ENCODE peak calls at places on chromosomes 6 and 20, in four cellular contexts. U is H9, G is H1, B is IMR-90. V is an unnamed sample.

GRCh38 chr6:158437571-158437970 is 122.3 kb upstream of the TMEM181 start:
- DNase-seq in U (no peak), G (peak; percentile 17), B (no peak), V (no peak)

GRCh38 chr6:119333707-119334295 is 15.8 kb downstream of the MAN1A1 start:
- DNase-seq in U (no peak), G (no peak), B (no peak), V (no peak)

GRCh38 chr6:15243994-15244604 is 1.8 kb upstream of the JARID2 start:
- DNase-seq in U (peak; percentile 66), G (peak; percentile 55), B (no peak), V (peak; percentile 26)

GRCh38 chr20:49595346-49595745 is 27.4 kb upstream of the PTGIS start:
- DNase-seq in U (no peak), G (no peak), B (no peak), V (no peak)

GRCh38 chr20:5621305-5621704 is 128.9 kb upstream of the SHLD1 start:
- DNase-seq in U (no peak), G (no peak), B (no peak), V (no peak)

GRCh38 chr20:57620274-57620990 is at the start of gene ZBP1:
- DNase-seq in U (no peak), G (peak; percentile 42), B (no peak), V (no peak)

GRCh38 chr6:11094411-11094851 is 797 bp downstream of the SMIM13 start:
- DNase-seq in U (peak; percentile 54), G (peak; percentile 68), B (peak; percentile 45), V (peak; percentile 69)

GRCh38 chr20:36988494-36988966 is 37.0 kb upstream of the SAMHD1 start:
- DNase-seq in U (no peak), G (no peak), B (peak; percentile 58), V (no peak)

GRCh38 chr6:113481441-113481840 is 375.7 kb upstream of the MARCKS start:
- DNase-seq in U (no peak), G (no peak), B (peak; percentile 43), V (peak; percentile 26)

GRCh38 chr6:53664623-53665022 is 933 bp downstream of the KLHL31 start:
- DNase-seq in U (no peak), G (no peak), B (no peak), V (no peak)

GRCh38 chr20:61739086-61739831 is 326.4 kb downstream of the TAF4 start:
- DNase-seq in U (no peak), G (no peak), B (no peak), V (no peak)

GRCh38 chr6:24766685-24767462 is 7.9 kb upstream of the GMNN start:
- DNase-seq in U (no peak), G (no peak), B (peak; percentile 49), V (peak; percentile 37)

GRCh38 chr20:44092551-44093248 is 94.3 kb downstream of the JPH2 start:
- DNase-seq in U (peak; percentile 41), G (no peak), B (peak; percentile 49), V (peak; percentile 53)

DNA sequence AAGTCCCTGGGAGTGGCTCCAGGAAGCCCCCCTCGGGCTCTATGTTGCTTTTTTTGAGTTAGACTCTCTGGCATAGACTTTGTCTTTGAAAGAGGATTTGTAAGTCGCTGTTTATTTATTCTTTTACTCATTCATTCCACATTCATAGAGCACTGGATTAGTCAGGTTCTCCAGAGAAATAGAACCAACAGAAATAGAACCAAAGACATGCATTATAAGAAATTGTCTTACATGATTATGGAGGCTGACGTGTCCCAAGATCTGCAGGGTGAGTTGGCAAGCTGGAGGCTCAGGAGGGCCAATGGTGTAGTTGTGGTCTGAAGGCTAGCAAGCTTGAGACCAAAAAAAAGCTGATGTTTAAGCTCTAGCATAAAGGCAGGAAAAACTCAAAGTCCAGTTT is 98.3 kb upstream of the CHD6 start:
- DNase-seq in U (no peak), G (no peak), B (peak; percentile 61), V (no peak)
- H2BK120ac ChIP-seq in U (no peak overlapping the region), G (no peak overlapping the region), B (no peak overlapping the region), V (no peak overlapping the region)

DNA sequence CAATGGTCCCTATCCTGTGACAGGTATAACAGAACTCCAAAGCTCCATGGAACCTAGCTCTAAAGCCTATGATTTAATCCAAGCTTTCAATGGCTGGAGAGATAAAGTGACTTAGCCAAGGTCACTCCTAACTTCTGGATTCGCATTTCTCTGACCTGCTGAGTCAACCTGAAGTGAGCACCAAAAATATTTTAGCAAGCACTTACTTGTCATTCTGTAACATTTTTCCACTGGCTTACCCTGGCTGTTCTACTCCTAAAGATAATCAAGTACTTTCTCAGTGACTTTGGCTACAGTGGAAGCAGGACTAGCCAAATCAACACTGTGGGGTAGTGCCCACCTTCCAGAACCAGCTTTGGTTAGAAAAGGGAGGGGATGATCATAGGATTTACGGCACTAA is 188.3 kb downstream of the OGFRL1 start:
- DNase-seq in U (no peak), G (no peak), B (no peak), V (no peak)
- H2BK120ac ChIP-seq in U (no peak overlapping the region), G (no peak overlapping the region), B (peak overlapping the region; percentile 98), V (no peak overlapping the region)

DNA sequence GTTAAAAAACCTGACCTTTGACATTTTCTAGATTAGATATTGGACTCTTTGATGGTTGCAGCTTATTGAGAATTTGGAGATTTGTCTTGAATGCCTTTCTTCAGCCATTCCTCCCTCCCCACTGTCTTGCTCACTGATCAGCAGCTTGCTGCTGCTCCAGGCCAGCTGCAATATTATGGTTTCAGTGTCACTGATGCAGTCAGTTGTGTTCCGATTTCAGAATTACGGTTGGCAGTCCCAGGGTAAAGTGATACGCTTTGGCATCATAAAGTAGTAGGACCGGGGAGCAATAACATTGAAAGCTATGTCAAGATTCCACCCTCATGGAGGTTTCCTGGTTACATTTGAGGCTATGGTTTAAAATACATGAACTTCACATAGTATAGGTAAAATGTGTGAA is 152.6 kb downstream of the BCKDHB start:
- DNase-seq in U (no peak), G (no peak), B (no peak), V (no peak)
- H2BK120ac ChIP-seq in U (no peak overlapping the region), G (no peak overlapping the region), B (no peak overlapping the region), V (no peak overlapping the region)

DNA sequence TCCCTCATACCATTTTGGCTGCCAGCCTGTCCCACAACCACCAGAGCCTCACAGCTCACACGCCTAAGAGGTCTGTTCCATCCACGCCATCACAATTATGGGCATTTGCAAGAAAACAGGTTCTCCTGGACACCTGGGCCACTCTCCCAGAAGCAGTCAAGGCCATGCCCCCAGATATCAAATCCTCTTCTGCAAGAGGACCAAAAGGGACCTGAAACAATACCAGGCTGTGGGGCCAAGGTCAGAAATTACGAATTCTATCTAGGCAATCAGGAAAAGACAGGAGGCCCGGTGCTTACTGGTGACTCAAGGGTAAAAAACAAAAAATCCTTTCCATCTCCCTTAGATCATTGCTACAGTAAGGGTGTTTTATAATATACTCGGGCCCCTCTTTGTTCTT is 69.8 kb downstream of the ZMYND8 start:
- DNase-seq in U (no peak), G (no peak), B (no peak), V (no peak)
- H2BK120ac ChIP-seq in U (no peak overlapping the region), G (no peak overlapping the region), B (no peak overlapping the region), V (no peak overlapping the region)

GRCh38 chr6:41726876-41727275 is 8.5 kb downstream of the TFEB start:
- DNase-seq in U (no peak), G (no peak), B (no peak), V (no peak)
- H2BK120ac ChIP-seq in U (no peak overlapping the region), G (no peak overlapping the region), B (no peak overlapping the region), V (no peak overlapping the region)

DNA sequence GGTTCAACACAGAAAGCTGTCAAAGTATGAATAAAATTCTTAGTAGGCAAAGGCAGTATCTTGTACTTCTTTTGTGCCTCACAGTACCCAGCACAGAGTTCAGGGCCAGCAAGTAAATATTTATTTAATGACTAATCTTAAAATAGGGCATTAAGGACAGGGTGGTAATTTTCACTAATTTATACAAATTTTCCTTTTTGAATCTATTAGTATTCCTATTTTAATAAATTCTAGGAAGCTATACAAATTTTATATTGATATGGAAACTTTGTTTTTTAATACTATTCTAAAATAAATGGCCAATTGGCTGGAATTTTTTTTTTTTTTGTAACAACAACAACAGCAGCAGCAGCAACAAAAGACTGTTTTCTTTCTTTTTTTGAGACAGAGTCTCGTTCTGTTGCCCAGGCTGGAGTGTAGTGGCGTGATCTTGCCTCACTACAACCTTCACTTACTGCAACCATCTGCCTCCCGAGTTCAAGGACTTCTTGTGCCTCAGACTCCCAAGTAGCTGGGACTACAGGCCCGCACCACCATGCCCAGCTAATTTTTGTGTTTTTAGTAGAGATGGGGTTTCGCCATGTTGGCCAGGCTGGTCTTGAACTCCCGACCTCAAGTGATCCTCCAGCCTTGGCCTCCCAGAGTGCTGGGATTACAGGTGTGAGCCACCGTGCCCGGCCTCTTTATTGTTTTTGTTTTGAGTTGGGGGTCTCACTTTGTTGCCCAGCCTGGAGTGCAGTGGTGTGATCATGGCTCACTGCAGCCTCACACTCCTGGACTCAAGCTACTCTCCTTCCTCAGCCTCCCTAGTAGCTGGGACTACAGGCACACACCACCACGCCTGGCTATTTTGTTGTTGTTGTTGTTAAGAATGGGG is 85.2 kb downstream of the FKBP5 start:
- DNase-seq in U (no peak), G (no peak), B (no peak), V (no peak)
- H2BK120ac ChIP-seq in U (no peak overlapping the region), G (no peak overlapping the region), B (peak overlapping the region; percentile 64), V (no peak overlapping the region)

DNA sequence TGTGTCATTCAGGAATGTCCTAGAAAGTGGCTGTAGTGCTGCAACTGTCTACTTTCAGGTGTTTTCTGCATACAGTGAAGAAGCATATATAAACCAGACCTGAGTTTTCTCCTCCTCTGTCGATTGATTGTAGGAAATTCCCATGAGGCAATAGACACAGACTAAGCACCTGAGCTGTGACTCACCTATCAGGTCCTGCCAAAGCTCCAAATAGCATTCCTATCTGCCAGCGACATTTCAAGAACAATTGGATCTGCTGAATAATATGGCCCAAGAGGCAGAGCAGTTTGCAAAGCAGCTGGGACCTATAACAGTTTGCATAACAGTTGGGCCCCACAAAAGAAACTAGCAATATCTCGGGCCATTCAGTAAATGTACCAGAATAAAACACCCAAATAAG is 360.4 kb downstream of the HAO1 start:
- DNase-seq in U (no peak), G (no peak), B (no peak), V (no peak)
- H2BK120ac ChIP-seq in U (no peak overlapping the region), G (no peak overlapping the region), B (no peak overlapping the region), V (no peak overlapping the region)

GRCh38 chr6:110355031-110355430 is 3.1 kb downstream of the METTL24 start:
- DNase-seq in U (no peak), G (no peak), B (no peak), V (no peak)
- H2BK120ac ChIP-seq in U (no peak overlapping the region), G (no peak overlapping the region), B (no peak overlapping the region), V (no peak overlapping the region)

GRCh38 chr6:6969761-6970223 is 138.0 kb upstream of the RREB1 start:
- DNase-seq in U (peak; percentile 79), G (no peak), B (no peak), V (no peak)
- H2BK120ac ChIP-seq in U (no peak overlapping the region), G (no peak overlapping the region), B (no peak overlapping the region), V (no peak overlapping the region)

DNA sequence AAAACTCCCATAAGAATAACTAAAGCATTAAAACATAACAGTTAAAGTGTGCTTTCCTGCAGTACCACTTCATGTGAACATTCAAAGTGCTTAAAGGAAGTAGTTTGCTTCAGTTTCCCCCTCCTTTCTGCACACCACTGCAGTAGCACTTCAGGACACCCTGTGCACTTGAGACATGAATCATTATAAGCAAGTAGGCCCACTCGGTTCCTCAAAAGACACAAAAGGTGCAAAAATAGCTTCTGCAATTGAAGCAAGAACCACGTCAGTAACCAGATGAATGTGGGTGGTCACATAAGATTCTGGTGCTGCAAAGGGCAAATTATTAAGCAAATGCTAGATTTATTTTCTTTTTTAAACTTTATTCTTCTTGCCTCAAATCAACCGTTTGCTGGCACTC is 160.6 kb downstream of the HIVEP2 start:
- DNase-seq in U (no peak), G (no peak), B (no peak), V (no peak)
- H2BK120ac ChIP-seq in U (no peak overlapping the region), G (no peak overlapping the region), B (no peak overlapping the region), V (no peak overlapping the region)

V was measured in mesenchymal stem cell.